ENCODE peak calls at places on chromosomes 11 and 22, in nine cellular contexts. One of them, this sample, is unnamed.

GRCh38 chr22:41030891-41031290 is 61.5 kb upstream of the EP300 start:
- DNase-seq in RWPE1: no peak
- DNase-seq in CD14-positive monocyte: no peak
- DNase-seq in upper lobe of left lung: no peak
- DNase-seq in body of pancreas: no peak
- DNase-seq in adrenal gland: no peak
- DNase-seq in choroid plexus epithelial cell: peak; percentile 81
- DNase-seq in uterus: no peak
- DNase-seq in gastrocnemius medialis: no peak
- DNase-seq in this sample: no peak

GRCh38 chr22:29879738-29880137 is 3.2 kb upstream of the MTMR3 start:
- DNase-seq in RWPE1: peak; percentile 5
- DNase-seq in CD14-positive monocyte: no peak
- DNase-seq in upper lobe of left lung: no peak
- DNase-seq in body of pancreas: no peak
- DNase-seq in adrenal gland: no peak
- DNase-seq in choroid plexus epithelial cell: no peak
- DNase-seq in uterus: no peak
- DNase-seq in gastrocnemius medialis: no peak
- DNase-seq in this sample: no peak

GRCh38 chr11:89489930-89490329 is 1.2 kb downstream of the NOX4 start:
- DNase-seq in RWPE1: no peak
- DNase-seq in CD14-positive monocyte: no peak
- DNase-seq in upper lobe of left lung: no peak
- DNase-seq in body of pancreas: no peak
- DNase-seq in adrenal gland: no peak
- DNase-seq in choroid plexus epithelial cell: no peak
- DNase-seq in uterus: no peak
- DNase-seq in gastrocnemius medialis: no peak
- DNase-seq in this sample: no peak

GRCh38 chr22:29369460-29369859 is 18.9 kb downstream of the AP1B1 start:
- DNase-seq in RWPE1: no peak
- DNase-seq in CD14-positive monocyte: peak; percentile 59
- DNase-seq in upper lobe of left lung: no peak
- DNase-seq in body of pancreas: peak; percentile 36
- DNase-seq in adrenal gland: peak; percentile 58
- DNase-seq in choroid plexus epithelial cell: peak; percentile 94
- DNase-seq in uterus: peak; percentile 64
- DNase-seq in gastrocnemius medialis: peak; percentile 46
- DNase-seq in this sample: peak; percentile 27

GRCh38 chr11:28123151-28123571 is 15.0 kb downstream of the METTL15 start:
- DNase-seq in RWPE1: no peak
- DNase-seq in CD14-positive monocyte: no peak
- DNase-seq in upper lobe of left lung: no peak
- DNase-seq in body of pancreas: no peak
- DNase-seq in adrenal gland: no peak
- DNase-seq in choroid plexus epithelial cell: peak; percentile 75
- DNase-seq in uterus: no peak
- DNase-seq in gastrocnemius medialis: no peak
- DNase-seq in this sample: no peak

GRCh38 chr11:9573054-9573774 is at the start of gene WEE1:
- DNase-seq in RWPE1: peak; percentile 97
- DNase-seq in CD14-positive monocyte: peak; percentile 93
- DNase-seq in upper lobe of left lung: peak; percentile 100
- DNase-seq in body of pancreas: peak; percentile 98
- DNase-seq in adrenal gland: peak; percentile 99
- DNase-seq in choroid plexus epithelial cell: peak; percentile 99
- DNase-seq in uterus: peak; percentile 100
- DNase-seq in gastrocnemius medialis: peak; percentile 94
- DNase-seq in this sample: peak; percentile 83

GRCh38 chr22:39617342-39617741 is 46.8 kb downstream of the CACNA1I start:
- DNase-seq in RWPE1: no peak
- DNase-seq in CD14-positive monocyte: no peak
- DNase-seq in upper lobe of left lung: no peak
- DNase-seq in body of pancreas: no peak
- DNase-seq in adrenal gland: no peak
- DNase-seq in choroid plexus epithelial cell: no peak
- DNase-seq in uterus: no peak
- DNase-seq in gastrocnemius medialis: no peak
- DNase-seq in this sample: no peak

GRCh38 chr22:37464181-37464580 is 22.0 kb downstream of the MFNG start:
- DNase-seq in RWPE1: no peak
- DNase-seq in CD14-positive monocyte: no peak
- DNase-seq in upper lobe of left lung: no peak
- DNase-seq in body of pancreas: no peak
- DNase-seq in adrenal gland: no peak
- DNase-seq in choroid plexus epithelial cell: no peak
- DNase-seq in uterus: no peak
- DNase-seq in gastrocnemius medialis: no peak
- DNase-seq in this sample: no peak

GRCh38 chr22:45631140-45631539 is 40.5 kb upstream of the ATXN10 start:
- DNase-seq in RWPE1: no peak
- DNase-seq in CD14-positive monocyte: no peak
- DNase-seq in upper lobe of left lung: no peak
- DNase-seq in body of pancreas: no peak
- DNase-seq in adrenal gland: no peak
- DNase-seq in choroid plexus epithelial cell: no peak
- DNase-seq in uterus: no peak
- DNase-seq in gastrocnemius medialis: no peak
- DNase-seq in this sample: no peak

GRCh38 chr22:46881373-46882118 is 119.1 kb downstream of the TBC1D22A start:
- DNase-seq in RWPE1: peak; percentile 2
- DNase-seq in CD14-positive monocyte: no peak
- DNase-seq in upper lobe of left lung: no peak
- DNase-seq in body of pancreas: no peak
- DNase-seq in adrenal gland: no peak
- DNase-seq in choroid plexus epithelial cell: no peak
- DNase-seq in uterus: no peak
- DNase-seq in gastrocnemius medialis: peak; percentile 72
- DNase-seq in this sample: no peak

GRCh38 chr11:120785576-120785975 is 238.3 kb upstream of the TBCEL start:
- DNase-seq in RWPE1: no peak
- DNase-seq in CD14-positive monocyte: no peak
- DNase-seq in upper lobe of left lung: no peak
- DNase-seq in body of pancreas: no peak
- DNase-seq in adrenal gland: no peak
- DNase-seq in choroid plexus epithelial cell: no peak
- DNase-seq in uterus: no peak
- DNase-seq in gastrocnemius medialis: no peak
- DNase-seq in this sample: no peak

GRCh38 chr11:123640677-123641494 is 13.5 kb downstream of the SCN3B start:
- DNase-seq in RWPE1: peak; percentile 48
- DNase-seq in CD14-positive monocyte: no peak
- DNase-seq in upper lobe of left lung: no peak
- DNase-seq in body of pancreas: peak; percentile 50
- DNase-seq in adrenal gland: peak; percentile 43
- DNase-seq in choroid plexus epithelial cell: peak; percentile 58
- DNase-seq in uterus: peak; percentile 28
- DNase-seq in gastrocnemius medialis: peak; percentile 33
- DNase-seq in this sample: no peak

GRCh38 chr11:19714387-19715363 is 2.0 kb downstream of the NAV2 start:
- DNase-seq in RWPE1: no peak
- DNase-seq in CD14-positive monocyte: no peak
- DNase-seq in upper lobe of left lung: peak; percentile 44
- DNase-seq in body of pancreas: peak; percentile 24
- DNase-seq in adrenal gland: peak; percentile 32
- DNase-seq in choroid plexus epithelial cell: peak; percentile 44
- DNase-seq in uterus: peak; percentile 41
- DNase-seq in gastrocnemius medialis: no peak
- DNase-seq in this sample: no peak

GRCh38 chr11:86138958-86139357 is 70.1 kb upstream of the PICALM start:
- DNase-seq in RWPE1: no peak
- DNase-seq in CD14-positive monocyte: peak; percentile 53
- DNase-seq in upper lobe of left lung: no peak
- DNase-seq in body of pancreas: no peak
- DNase-seq in adrenal gland: no peak
- DNase-seq in choroid plexus epithelial cell: peak; percentile 47
- DNase-seq in uterus: no peak
- DNase-seq in gastrocnemius medialis: no peak
- DNase-seq in this sample: no peak
- TF ChIP-seq CTCF in RWPE1: no peak
- TF ChIP-seq CTCF in CD14-positive monocyte: no peak
- TF ChIP-seq CTCF in upper lobe of left lung: no peak
- TF ChIP-seq CTCF in body of pancreas: no peak
- TF ChIP-seq CTCF in adrenal gland: no peak
- TF ChIP-seq CTCF in choroid plexus epithelial cell: no peak
- TF ChIP-seq CTCF in uterus: no peak
- TF ChIP-seq CTCF in gastrocnemius medialis: no peak
- TF ChIP-seq CTCF in this sample: no peak

DNA sequence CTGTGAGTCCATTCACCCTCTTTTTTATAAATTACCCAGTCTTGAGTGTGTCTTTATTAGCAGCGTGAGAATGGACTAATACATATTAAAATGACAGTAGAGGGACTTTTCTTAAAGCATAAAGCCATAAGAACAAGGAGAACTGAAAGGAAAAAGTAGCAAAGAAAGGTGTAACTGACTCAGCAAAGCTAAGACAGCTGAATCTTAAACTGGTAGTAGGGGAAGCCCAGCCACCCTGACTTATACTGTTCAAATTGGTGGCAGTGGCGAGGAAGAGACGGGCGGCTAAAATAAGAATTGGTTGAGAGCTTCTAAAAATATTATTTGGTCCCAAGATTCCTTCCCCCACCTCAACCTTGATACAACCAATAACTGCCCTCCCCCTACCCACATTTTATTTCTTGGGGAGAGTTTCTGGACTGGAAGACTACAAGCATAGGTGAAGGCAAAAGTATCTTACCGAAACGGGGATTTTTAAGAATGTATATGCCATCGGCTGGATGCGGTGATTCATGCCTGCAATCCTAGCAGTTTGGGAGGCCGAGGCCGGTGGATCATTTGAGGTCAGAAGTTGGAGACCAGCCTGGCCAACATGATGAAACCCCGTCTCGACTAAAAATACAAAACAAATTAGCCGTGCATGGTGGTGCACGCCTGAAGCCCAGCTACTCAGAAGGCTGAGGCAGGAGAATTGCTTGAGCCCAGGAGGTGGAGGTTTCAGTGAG is 20.6 kb upstream of the SLN start:
- DNase-seq in RWPE1: no peak
- DNase-seq in CD14-positive monocyte: no peak
- DNase-seq in upper lobe of left lung: no peak
- DNase-seq in body of pancreas: no peak
- DNase-seq in adrenal gland: no peak
- DNase-seq in choroid plexus epithelial cell: no peak
- DNase-seq in uterus: no peak
- DNase-seq in gastrocnemius medialis: no peak
- DNase-seq in this sample: no peak
- TF ChIP-seq CTCF in RWPE1: no peak
- TF ChIP-seq CTCF in CD14-positive monocyte: no peak
- TF ChIP-seq CTCF in upper lobe of left lung: no peak
- TF ChIP-seq CTCF in body of pancreas: no peak
- TF ChIP-seq CTCF in adrenal gland: no peak
- TF ChIP-seq CTCF in choroid plexus epithelial cell: no peak
- TF ChIP-seq CTCF in uterus: no peak
- TF ChIP-seq CTCF in gastrocnemius medialis: no peak
- TF ChIP-seq CTCF in this sample: no peak

GRCh38 chr22:25892678-25893077 is 150.7 kb downstream of the MYO18B start:
- DNase-seq in RWPE1: no peak
- DNase-seq in CD14-positive monocyte: no peak
- DNase-seq in upper lobe of left lung: no peak
- DNase-seq in body of pancreas: no peak
- DNase-seq in adrenal gland: no peak
- DNase-seq in choroid plexus epithelial cell: no peak
- DNase-seq in uterus: no peak
- DNase-seq in gastrocnemius medialis: no peak
- DNase-seq in this sample: no peak
- TF ChIP-seq CTCF in RWPE1: no peak
- TF ChIP-seq CTCF in CD14-positive monocyte: no peak
- TF ChIP-seq CTCF in upper lobe of left lung: no peak
- TF ChIP-seq CTCF in body of pancreas: no peak
- TF ChIP-seq CTCF in adrenal gland: no peak
- TF ChIP-seq CTCF in choroid plexus epithelial cell: no peak
- TF ChIP-seq CTCF in uterus: no peak
- TF ChIP-seq CTCF in gastrocnemius medialis: no peak
- TF ChIP-seq CTCF in this sample: no peak

DNA sequence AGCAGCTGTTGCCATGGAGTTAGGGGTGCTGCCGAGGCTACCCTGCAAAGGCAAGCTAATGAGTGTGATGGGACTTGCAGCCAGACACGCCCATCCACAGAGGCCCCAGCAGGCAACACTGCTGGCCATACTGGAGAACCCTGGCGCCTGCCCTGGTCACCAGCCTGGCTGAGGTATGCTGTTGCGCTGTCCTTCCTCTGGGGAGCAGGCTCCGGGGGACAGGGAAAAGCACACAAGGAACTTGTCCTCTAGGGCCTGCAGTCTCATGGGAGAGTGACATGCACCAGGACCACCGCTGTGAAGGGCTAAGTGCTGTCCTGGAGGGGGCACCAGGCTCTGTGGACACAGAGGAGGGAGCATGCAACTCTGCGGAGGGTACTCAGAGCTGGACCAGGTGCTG is 35.8 kb downstream of the TOM1 start:
- DNase-seq in RWPE1: no peak
- DNase-seq in CD14-positive monocyte: no peak
- DNase-seq in upper lobe of left lung: no peak
- DNase-seq in body of pancreas: no peak
- DNase-seq in adrenal gland: no peak
- DNase-seq in choroid plexus epithelial cell: no peak
- DNase-seq in uterus: no peak
- DNase-seq in gastrocnemius medialis: no peak
- DNase-seq in this sample: no peak
- TF ChIP-seq CTCF in RWPE1: no peak
- TF ChIP-seq CTCF in CD14-positive monocyte: no peak
- TF ChIP-seq CTCF in upper lobe of left lung: no peak
- TF ChIP-seq CTCF in body of pancreas: no peak
- TF ChIP-seq CTCF in adrenal gland: no peak
- TF ChIP-seq CTCF in choroid plexus epithelial cell: no peak
- TF ChIP-seq CTCF in uterus: no peak
- TF ChIP-seq CTCF in gastrocnemius medialis: no peak
- TF ChIP-seq CTCF in this sample: no peak

DNA sequence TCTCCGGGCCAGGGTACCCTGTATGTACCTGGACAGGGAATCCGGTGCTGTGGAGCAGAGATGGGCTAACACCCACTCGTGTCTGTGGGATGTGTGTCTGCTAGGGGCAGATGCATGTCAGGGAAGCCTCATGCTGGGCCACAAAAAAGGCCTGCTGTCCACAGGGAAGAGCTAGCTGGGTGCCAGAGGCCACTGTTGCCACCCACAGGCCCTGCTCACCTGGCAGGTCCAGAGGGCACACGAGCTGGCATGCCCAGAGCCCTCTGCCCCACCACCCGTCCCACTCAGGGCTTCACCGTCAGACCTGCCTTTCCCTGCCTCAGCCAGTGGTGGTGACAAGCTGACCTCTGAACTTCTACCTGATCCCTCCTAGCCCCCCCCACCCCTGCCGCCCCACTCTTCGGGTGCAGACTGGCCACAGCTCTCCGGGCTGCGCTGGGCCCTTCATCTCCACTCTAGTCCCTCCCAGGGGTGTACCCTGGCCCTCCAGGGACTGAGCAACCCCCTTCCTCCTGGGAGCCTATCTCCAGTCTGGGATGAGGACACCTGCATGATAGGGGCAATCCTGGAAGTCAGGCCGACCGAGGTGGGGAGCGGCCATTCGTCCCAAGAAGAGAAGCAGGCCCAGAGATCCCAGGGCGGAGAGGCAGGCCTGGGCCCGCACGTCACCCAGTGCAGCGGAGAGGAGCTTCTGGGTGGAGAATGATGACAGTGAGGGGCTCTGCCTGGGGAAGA is 1.3 kb downstream of the SLC25A22 start:
- DNase-seq in RWPE1: no peak
- DNase-seq in CD14-positive monocyte: no peak
- DNase-seq in upper lobe of left lung: peak; percentile 59
- DNase-seq in body of pancreas: peak; percentile 47
- DNase-seq in adrenal gland: no peak
- DNase-seq in choroid plexus epithelial cell: no peak
- DNase-seq in uterus: no peak
- DNase-seq in gastrocnemius medialis: no peak
- DNase-seq in this sample: no peak
- TF ChIP-seq CTCF in RWPE1: no peak
- TF ChIP-seq CTCF in CD14-positive monocyte: no peak
- TF ChIP-seq CTCF in upper lobe of left lung: no peak
- TF ChIP-seq CTCF in body of pancreas: no peak
- TF ChIP-seq CTCF in adrenal gland: no peak
- TF ChIP-seq CTCF in choroid plexus epithelial cell: no peak
- TF ChIP-seq CTCF in uterus: no peak
- TF ChIP-seq CTCF in gastrocnemius medialis: no peak
- TF ChIP-seq CTCF in this sample: no peak